ENCODE peak calls at places on chromosomes 7 and 10, in ten cellular contexts. V is NCI-H1092; C is GM13976; G is brain microvascular endothelial cell; Y is MCF 10A; R is trophoblast cell; P is naive B cell; J is hepatocyte; Z is activated CD8-positive, alpha-beta T cell treated with anti-CD3 and anti-CD28 coated beads for 36 hours; Q is naive thymus-derived CD8-positive, alpha-beta T cell. T is an unnamed sample.

GRCh38 chr10:132420469-132421376 is 23.7 kb downstream of the PWWP2B start:
- DNase-seq in V (no peak), C (no peak), G (no peak), Y (no peak), R (peak), P (peak), J (peak), Z (no peak), Q (no peak), T (peak)

GRCh38 chr7:157401567-157402387 is 65.0 kb downstream of the DNAJB6 start:
- DNase-seq in V (no peak), C (no peak), G (no peak), Y (no peak), R (peak), P (no peak), J (no peak), Z (no peak), Q (no peak), T (no peak)

GRCh38 chr10:113329121-113329596 is 223.7 kb upstream of the HABP2 start:
- DNase-seq in V (no peak), C (no peak), G (peak), Y (peak), R (peak), P (no peak), J (no peak), Z (no peak), Q (no peak), T (no peak)

GRCh38 chr7:23334482-23335056 is 35.4 kb downstream of the MALSU1 start:
- DNase-seq in V (no peak), C (no peak), G (peak), Y (peak), R (no peak), P (no peak), J (peak), Z (no peak), Q (no peak), T (peak)

GRCh38 chr10:70381491-70382421 is 669 bp downstream of the LRRC20 start:
- DNase-seq in V (peak), C (peak), G (peak), Y (no peak), R (no peak), P (peak), J (peak), Z (peak), Q (peak), T (peak)

GRCh38 chr10:33952692-33953360 is 618.4 kb upstream of the NRP1 start:
- DNase-seq in V (no peak), C (no peak), G (peak), Y (no peak), R (peak), P (no peak), J (no peak), Z (no peak), Q (no peak), T (no peak)

GRCh38 chr7:158614695-158615094 is 27.1 kb upstream of the PTPRN2 start:
- DNase-seq in V (no peak), C (no peak), G (peak), Y (no peak), R (peak), P (no peak), J (no peak), Z (no peak), Q (no peak), T (no peak)

GRCh38 chr7:140501941-140502340 is 22.6 kb upstream of the MKRN1 start:
- DNase-seq in V (no peak), C (no peak), G (no peak), Y (no peak), R (no peak), P (no peak), J (no peak), Z (no peak), Q (no peak), T (no peak)

GRCh38 chr7:139482662-139483466 is 609 bp downstream of the KLRG2 start:
- DNase-seq in V (no peak), C (peak), G (no peak), Y (no peak), R (peak), P (no peak), J (peak), Z (peak), Q (no peak), T (no peak)

GRCh38 chr10:102416181-102417094 is 2.1 kb downstream of the PSD start:
- DNase-seq in V (no peak), C (no peak), G (no peak), Y (no peak), R (no peak), P (no peak), J (no peak), Z (no peak), Q (no peak), T (no peak)

GRCh38 chr7:87263537-87263936 is 44.0 kb upstream of the TMEM243 start:
- DNase-seq in V (no peak), C (no peak), G (no peak), Y (no peak), R (no peak), P (no peak), J (no peak), Z (no peak), Q (no peak), T (no peak)

T was measured in HT-29.